ENCODE peak calls at places on chromosomes 4 and X, in five cellular contexts. One of them, this sample, is unnamed. For H3K9me3, the result is how much of the 10 kb centered on the place peaks cover.

GRCh38 chr4:54746228-54746627 is 88.5 kb downstream of the KIT start:
- DNase-seq in body of pancreas: no peak
- DNase-seq in PC-3: peak
- DNase-seq in Karpas-422: no peak
- DNase-seq in MG63: no peak
- DNase-seq in this sample: no peak

GRCh38 chr4:80566203-80566872 is 230.8 kb downstream of the CFAP299 start:
- DNase-seq in body of pancreas: no peak
- DNase-seq in PC-3: peak
- DNase-seq in Karpas-422: no peak
- DNase-seq in MG63: no peak
- DNase-seq in this sample: no peak

GRCh38 chr4:169348541-169348940 is 77.8 kb upstream of the SH3RF1 start:
- DNase-seq in body of pancreas: no peak
- DNase-seq in PC-3: no peak
- DNase-seq in Karpas-422: no peak
- DNase-seq in MG63: no peak
- DNase-seq in this sample: no peak

GRCh38 chr4:32135642-32136041 is 1415.5 kb downstream of the PCDH7 start:
- DNase-seq in body of pancreas: no peak
- DNase-seq in PC-3: peak
- DNase-seq in Karpas-422: no peak
- DNase-seq in MG63: no peak
- DNase-seq in this sample: no peak

GRCh38 chr4:174284181-174284886 is 623 bp downstream of the CEP44 start:
- DNase-seq in body of pancreas: no peak
- DNase-seq in PC-3: peak
- DNase-seq in Karpas-422: peak
- DNase-seq in MG63: no peak
- DNase-seq in this sample: no peak

GRCh38 chr4:56979674-56980073 is 978 bp downstream of the POLR2B start:
- DNase-seq in body of pancreas: peak
- DNase-seq in PC-3: peak
- DNase-seq in Karpas-422: peak
- DNase-seq in MG63: peak
- DNase-seq in this sample: no peak

GRCh38 chrX:100413231-100413630 is 3.2 kb upstream of the PCDH19 start:
- DNase-seq in body of pancreas: peak
- DNase-seq in PC-3: peak
- DNase-seq in Karpas-422: peak
- DNase-seq in MG63: peak
- DNase-seq in this sample: no peak

GRCh38 chrX:119343856-119344255 is 55.3 kb upstream of the SLC25A43 start:
- DNase-seq in body of pancreas: no peak
- DNase-seq in PC-3: peak
- DNase-seq in Karpas-422: no peak
- DNase-seq in MG63: no peak
- DNase-seq in this sample: peak

GRCh38 chr4:158208931-158209640 is 1.2 kb upstream of the TMEM144 start:
- DNase-seq in body of pancreas: peak
- DNase-seq in PC-3: no peak
- DNase-seq in Karpas-422: no peak
- DNase-seq in MG63: no peak
- DNase-seq in this sample: no peak

GRCh38 chrX:129636175-129636681 is 18.5 kb downstream of the APLN start:
- DNase-seq in body of pancreas: no peak
- DNase-seq in PC-3: no peak
- DNase-seq in Karpas-422: no peak
- DNase-seq in MG63: no peak
- DNase-seq in this sample: no peak

GRCh38 chr4:181416966-181417365 is 826.2 kb upstream of the TENM3 start:
- DNase-seq in body of pancreas: no peak
- DNase-seq in PC-3: no peak
- DNase-seq in Karpas-422: no peak
- DNase-seq in MG63: no peak
- DNase-seq in this sample: no peak

GRCh38 chrX:46666831-46667230 is 92.1 kb downstream of the SLC9A7 start:
- DNase-seq in body of pancreas: no peak
- DNase-seq in PC-3: no peak
- DNase-seq in Karpas-422: no peak
- DNase-seq in MG63: no peak
- DNase-seq in this sample: no peak

GRCh38 chr4:7068883-7069282 is 1.0 kb upstream of the GRPEL1 start:
- DNase-seq in body of pancreas: no peak
- DNase-seq in PC-3: peak
- DNase-seq in Karpas-422: peak
- DNase-seq in MG63: no peak
- DNase-seq in this sample: no peak

GRCh38 chr4:20042769-20043168 is 208.9 kb upstream of the SLIT2 start:
- DNase-seq in body of pancreas: no peak
- DNase-seq in PC-3: no peak
- DNase-seq in Karpas-422: no peak
- DNase-seq in MG63: no peak
- DNase-seq in this sample: no peak

GRCh38 chr4:147769386-147769785 is 37.5 kb downstream of the ARHGAP10 start:
- DNase-seq in body of pancreas: no peak
- DNase-seq in PC-3: peak
- DNase-seq in Karpas-422: no peak
- DNase-seq in MG63: no peak
- DNase-seq in this sample: no peak

GRCh38 chr4:147773261-147774184 is 41.6 kb downstream of the ARHGAP10 start:
- DNase-seq in body of pancreas: no peak
- DNase-seq in PC-3: peak
- DNase-seq in Karpas-422: no peak
- DNase-seq in MG63: peak
- DNase-seq in this sample: no peak

GRCh38 chr4:147772459-147772969 is 40.6 kb downstream of the ARHGAP10 start:
- DNase-seq in body of pancreas: no peak
- DNase-seq in PC-3: peak
- DNase-seq in Karpas-422: no peak
- DNase-seq in MG63: peak
- DNase-seq in this sample: no peak

GRCh38 chr4:147770831-147771230 is 38.9 kb downstream of the ARHGAP10 start:
- DNase-seq in body of pancreas: no peak
- DNase-seq in PC-3: no peak
- DNase-seq in Karpas-422: no peak
- DNase-seq in MG63: no peak
- DNase-seq in this sample: no peak

DNA sequence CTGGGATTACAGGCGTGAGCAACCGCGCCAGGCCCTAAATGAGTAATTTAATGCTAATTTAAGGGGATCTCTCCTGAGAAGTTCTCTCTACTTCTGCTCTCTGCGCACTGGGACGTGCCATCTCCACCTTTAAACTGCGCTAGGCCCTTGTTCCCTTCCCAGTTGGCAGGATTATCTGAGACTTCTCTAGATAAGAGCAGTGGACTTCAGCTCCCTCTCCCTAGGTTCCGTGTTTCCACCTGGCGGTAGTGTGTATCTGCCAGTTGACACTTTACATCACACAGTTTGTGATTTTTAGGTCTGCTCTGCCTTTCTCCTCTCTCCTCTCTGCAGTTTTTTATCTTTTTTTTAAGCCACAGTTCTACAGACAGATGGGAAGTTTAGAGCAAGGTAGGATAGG is 40.2 kb downstream of the ARHGAP10 start:
- DNase-seq in body of pancreas: peak
- DNase-seq in PC-3: no peak
- DNase-seq in Karpas-422: no peak
- DNase-seq in MG63: no peak
- DNase-seq in this sample: no peak
- H3K4me3 ChIP-seq in body of pancreas: no peak
- H3K4me3 ChIP-seq in PC-3: no peak
- H3K4me3 ChIP-seq in Karpas-422: no peak
- H3K4me3 ChIP-seq in MG63: no peak
- H3K4me3 ChIP-seq in this sample: no peak

DNA sequence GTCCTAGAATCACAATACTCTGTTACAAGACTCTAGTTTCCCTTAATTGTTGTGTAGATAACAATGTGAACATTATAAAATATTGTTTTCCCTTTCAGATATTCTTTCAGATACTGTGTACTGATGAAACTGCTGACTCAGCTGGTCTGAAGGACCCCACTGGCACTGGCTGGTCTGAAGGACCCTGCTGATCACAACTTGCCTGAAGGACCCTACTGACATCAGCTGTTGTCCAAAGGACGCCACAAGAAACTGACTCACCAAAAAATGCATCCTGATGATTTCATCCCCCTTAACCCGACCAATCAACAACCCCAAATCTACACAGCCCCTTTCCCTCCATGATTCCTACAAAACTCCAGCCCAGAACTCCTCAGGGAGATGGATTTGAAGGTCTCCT is 258.8 kb upstream of the GNPDA2 start:
- DNase-seq in body of pancreas: no peak
- DNase-seq in PC-3: no peak
- DNase-seq in Karpas-422: no peak
- DNase-seq in MG63: no peak
- DNase-seq in this sample: no peak
- H3K9me3 ChIP-seq in body of pancreas: under half
- H3K9me3 ChIP-seq in PC-3: under half
- H3K9me3 ChIP-seq in Karpas-422: under half
- H3K9me3 ChIP-seq in MG63: under half
- H3K9me3 ChIP-seq in this sample: under half

GRCh38 chr4:118352843-118353373 is at the start of gene PRSS12:
- DNase-seq in body of pancreas: peak
- DNase-seq in PC-3: peak
- DNase-seq in Karpas-422: no peak
- DNase-seq in MG63: peak
- DNase-seq in this sample: no peak
- H3K4me3 ChIP-seq in body of pancreas: peak
- H3K4me3 ChIP-seq in PC-3: peak
- H3K4me3 ChIP-seq in Karpas-422: no peak
- H3K4me3 ChIP-seq in MG63: peak
- H3K4me3 ChIP-seq in this sample: peak

DNA sequence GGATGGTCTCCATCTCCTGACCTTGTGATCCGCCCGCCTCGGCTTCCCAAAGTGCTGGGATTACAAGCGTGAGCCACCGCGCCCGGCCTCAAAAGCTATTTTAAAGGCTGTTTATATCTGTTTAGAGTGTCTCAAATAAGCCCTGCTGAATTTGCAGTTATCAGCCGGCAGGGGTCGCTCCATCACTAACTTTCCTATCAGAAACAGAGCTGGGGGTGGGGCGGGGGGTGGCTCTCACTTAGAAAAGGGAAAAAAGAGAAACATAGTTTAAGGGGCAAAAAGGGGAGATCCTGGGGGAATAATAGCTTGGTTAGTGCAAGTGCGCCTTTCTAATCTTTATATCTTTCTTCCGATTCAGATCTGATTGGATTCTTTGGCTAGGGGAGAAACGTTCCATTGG is 450.7 kb downstream of the UBE2NL start:
- DNase-seq in body of pancreas: no peak
- DNase-seq in PC-3: peak
- DNase-seq in Karpas-422: peak
- DNase-seq in MG63: no peak
- DNase-seq in this sample: no peak
- H3K9me3 ChIP-seq in body of pancreas: under half
- H3K9me3 ChIP-seq in PC-3: under half
- H3K9me3 ChIP-seq in Karpas-422: under half
- H3K9me3 ChIP-seq in MG63: under half
- H3K9me3 ChIP-seq in this sample: under half

GRCh38 chrX:139929876-139930275 is 3.0 kb downstream of the ATP11C start:
- DNase-seq in body of pancreas: no peak
- DNase-seq in PC-3: no peak
- DNase-seq in Karpas-422: no peak
- DNase-seq in MG63: no peak
- DNase-seq in this sample: no peak
- H3K4me3 ChIP-seq in body of pancreas: no peak
- H3K4me3 ChIP-seq in PC-3: peak
- H3K4me3 ChIP-seq in Karpas-422: no peak
- H3K4me3 ChIP-seq in MG63: peak
- H3K4me3 ChIP-seq in this sample: no peak